ENCODE peak calls at places on chromosomes 11 and 22, in six cellular contexts. Q is PC-9; S is BJ; V is CD8-positive, alpha-beta T cell; Y is cardiac muscle cell; U is cardiac fibroblast. M is an unnamed sample.

GRCh38 chr11:47847892-47848635 is at the start of gene NUP160:
- DNase-seq in Q (peak), S (no peak), V (peak), Y (peak), U (peak), M (no peak)

GRCh38 chr11:14884667-14885273 is 7.3 kb downstream of the CYP2R1 start:
- DNase-seq in Q (no peak), S (no peak), V (no peak), Y (no peak), U (no peak), M (no peak)

GRCh38 chr22:40666151-40666848 is 13.0 kb upstream of the MCHR1 start:
- DNase-seq in Q (no peak), S (peak), V (no peak), Y (peak), U (peak), M (peak)

GRCh38 chr11:18368236-18368635 is 26.1 kb upstream of the LDHA start:
- DNase-seq in Q (no peak), S (no peak), V (no peak), Y (peak), U (peak), M (no peak)

GRCh38 chr11:21295508-21295907 is 626.1 kb downstream of the NELL1 start:
- DNase-seq in Q (no peak), S (no peak), V (no peak), Y (peak), U (no peak), M (no peak)

GRCh38 chr11:10418259-10418949 is 36.7 kb upstream of the AMPD3 start:
- DNase-seq in Q (no peak), S (no peak), V (no peak), Y (peak), U (peak), M (no peak)

GRCh38 chr11:108221981-108222685 is at the start of gene NPAT:
- DNase-seq in Q (no peak), S (no peak), V (no peak), Y (no peak), U (no peak), M (no peak)

GRCh38 chr11:27464155-27464759 is 8.3 kb downstream of the LGR4 start:
- DNase-seq in Q (peak), S (no peak), V (no peak), Y (peak), U (peak), M (no peak)

GRCh38 chr11:131796089-131796488 is 425.7 kb downstream of the NTM start:
- DNase-seq in Q (no peak), S (no peak), V (no peak), Y (no peak), U (no peak), M (no peak)

GRCh38 chr11:75589933-75590332 is 27.9 kb downstream of the SERPINH1 start:
- DNase-seq in Q (no peak), S (no peak), V (no peak), Y (no peak), U (no peak), M (no peak)

GRCh38 chr11:35045219-35045819 is 93.7 kb upstream of the CD44 start:
- DNase-seq in Q (no peak), S (no peak), V (peak), Y (no peak), U (no peak), M (no peak)

GRCh38 chr22:41908409-41909289 is 6.2 kb downstream of the SHISA8 start:
- DNase-seq in Q (peak), S (no peak), V (no peak), Y (no peak), U (no peak), M (no peak)

GRCh38 chr22:41910599-41911291 is 4.1 kb downstream of the SHISA8 start:
- DNase-seq in Q (no peak), S (no peak), V (peak), Y (peak), U (peak), M (no peak)

GRCh38 chr22:41909290-41910049 is 5.4 kb downstream of the SHISA8 start:
- DNase-seq in Q (no peak), S (no peak), V (no peak), Y (no peak), U (no peak), M (no peak)

GRCh38 chr22:41911292-41911611 is 3.6 kb downstream of the SHISA8 start:
- DNase-seq in Q (no peak), S (no peak), V (no peak), Y (no peak), U (no peak), M (no peak)

GRCh38 chr22:41910050-41910598 is 4.8 kb downstream of the SHISA8 start:
- DNase-seq in Q (no peak), S (no peak), V (no peak), Y (no peak), U (no peak), M (no peak)
- H3K4me3 ChIP-seq in Q (no peak), S (peak), V (peak), Y (peak), U (no peak), M (peak)

GRCh38 chr11:23542171-23542570 is 681.9 kb upstream of the CCDC179 start:
- DNase-seq in Q (no peak), S (no peak), V (no peak), Y (no peak), U (no peak), M (no peak)

GRCh38 chr11:23542816-23543215 is 682.5 kb upstream of the CCDC179 start:
- DNase-seq in Q (no peak), S (no peak), V (no peak), Y (no peak), U (no peak), M (no peak)

GRCh38 chr11:23536907-23537306 is 676.6 kb upstream of the CCDC179 start:
- DNase-seq in Q (no peak), S (no peak), V (no peak), Y (no peak), U (no peak), M (no peak)

GRCh38 chr11:23539556-23539955 is 679.3 kb upstream of the CCDC179 start:
- DNase-seq in Q (no peak), S (no peak), V (no peak), Y (no peak), U (no peak), M (no peak)

GRCh38 chr11:23540101-23540561 is 679.9 kb upstream of the CCDC179 start:
- DNase-seq in Q (no peak), S (no peak), V (no peak), Y (peak), U (peak), M (peak)
- TF ChIP-seq CTCF in Q (peak), S (peak), V (no peak), Y (peak), U (peak), M (peak)

GRCh38 chr22:17628304-17629166 is at the start of gene ATP6V1E1:
- DNase-seq in Q (peak), S (peak), V (peak), Y (peak), U (peak), M (peak)
- H3K4me3 ChIP-seq in Q (peak), S (peak), V (peak), Y (peak), U (peak), M (peak)

GRCh38 chr11:95089620-95090542 is at the start of gene ENDOD1:
- DNase-seq in Q (peak), S (no peak), V (peak), Y (peak), U (peak), M (no peak)
- TF ChIP-seq CTCF in Q (peak), S (peak), V (no peak), Y (peak), U (peak), M (no peak)

DNA sequence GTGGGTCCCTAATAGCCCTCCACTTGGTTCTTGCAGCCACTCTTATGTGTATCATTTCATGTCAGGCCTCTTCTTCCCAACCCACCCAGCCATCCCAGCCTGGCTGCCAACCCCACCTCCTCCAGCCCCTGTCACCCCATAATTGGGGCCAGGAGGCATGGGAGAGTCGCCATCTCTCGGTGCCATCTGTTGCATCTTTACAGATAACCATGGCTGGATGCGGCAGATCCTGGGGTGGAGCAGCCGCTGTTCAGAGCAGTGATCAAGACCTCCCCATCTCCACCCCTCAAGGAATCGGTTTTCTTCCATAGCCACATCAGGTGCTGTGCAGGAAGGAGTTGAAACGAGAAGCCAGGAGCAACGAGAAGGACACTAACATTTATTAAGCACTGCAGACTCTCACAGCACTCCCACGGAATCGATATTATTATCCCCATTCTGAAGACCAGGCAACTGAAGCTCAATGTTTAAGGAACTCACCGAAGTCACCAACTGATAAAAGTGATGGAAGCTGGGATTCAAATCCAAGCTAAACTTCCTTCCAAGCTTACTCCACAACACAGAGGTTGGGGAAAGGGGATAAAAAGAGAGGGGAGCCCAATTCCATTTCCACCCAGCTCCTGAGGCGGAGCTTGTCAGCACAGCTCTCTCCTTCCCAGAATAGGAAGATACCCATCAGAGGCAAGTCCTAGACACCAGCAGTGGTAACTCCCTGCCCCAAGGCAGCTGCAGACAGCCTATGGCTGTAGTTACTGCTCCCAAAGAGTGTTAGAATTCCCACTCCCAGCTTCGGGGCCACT is 2.7 kb downstream of the SLC43A1 start:
- DNase-seq in Q (no peak), S (no peak), V (no peak), Y (no peak), U (no peak), M (no peak)
- H3K4me3 ChIP-seq in Q (no peak), S (no peak), V (no peak), Y (no peak), U (no peak), M (no peak)

GRCh38 chr22:45888221-45889092 is 88.5 kb downstream of the WNT7B start:
- DNase-seq in Q (no peak), S (no peak), V (no peak), Y (no peak), U (no peak), M (no peak)
- TF ChIP-seq CTCF in Q (no peak), S (no peak), V (no peak), Y (no peak), U (no peak), M (no peak)

GRCh38 chr11:33452806-33453205 is 195.6 kb downstream of the HIPK3 start:
- DNase-seq in Q (peak), S (peak), V (no peak), Y (peak), U (peak), M (peak)
- H3K4me3 ChIP-seq in Q (no peak), S (no peak), V (no peak), Y (no peak), U (no peak), M (no peak)

GRCh38 chr11:113387605-113388211 is at the start of gene ANKK1:
- DNase-seq in Q (no peak), S (no peak), V (no peak), Y (no peak), U (no peak), M (no peak)
- TF ChIP-seq CTCF in Q (no peak), S (peak), V (no peak), Y (peak), U (no peak), M (no peak)